ENCODE peak calls at places on chromosomes 6 and 20, in four cellular contexts. F is stomach, P is pancreas, J is AG04450. X is an unnamed sample.

GRCh38 chr6:113320653-113321052 is 536.5 kb upstream of the MARCKS start:
- DNase-seq in F (no peak), P (no peak), J (no peak), X (no peak)

GRCh38 chr20:46559685-46560440 is 9.4 kb upstream of the OCSTAMP start:
- DNase-seq in F (no peak), P (no peak), J (no peak), X (no peak)

GRCh38 chr6:158037771-158038170 is 56.1 kb downstream of the SYNJ2 start:
- DNase-seq in F (no peak), P (no peak), J (no peak), X (no peak)

GRCh38 chr6:15340775-15341174 is 94.9 kb downstream of the JARID2 start:
- DNase-seq in F (no peak), P (no peak), J (no peak), X (no peak)

GRCh38 chr6:166774770-166775169 is 147.7 kb upstream of the RPS6KA2 start:
- DNase-seq in F (no peak), P (no peak), J (no peak), X (no peak)

GRCh38 chr20:18224968-18225568 is 63.3 kb upstream of the ZNF133 start:
- DNase-seq in F (peak), P (peak), J (peak), X (peak)

GRCh38 chr6:73264446-73264845 is 1.4 kb upstream of the KHDC1 start:
- DNase-seq in F (no peak), P (no peak), J (no peak), X (no peak)

GRCh38 chr6:146305098-146305497 is 238.5 kb upstream of the RAB32 start:
- DNase-seq in F (no peak), P (no peak), J (no peak), X (no peak)

GRCh38 chr6:25179051-25179778 is 100.0 kb upstream of the CARMIL1 start:
- DNase-seq in F (no peak), P (no peak), J (no peak), X (no peak)

GRCh38 chr20:24911461-24911860 is 37.6 kb upstream of the CST7 start:
- DNase-seq in F (no peak), P (no peak), J (no peak), X (no peak)

GRCh38 chr20:834151-834747 is 734 bp downstream of the FAM110A start:
- DNase-seq in F (no peak), P (no peak), J (no peak), X (no peak)

GRCh38 chr6:38510205-38510604 is 129.5 kb downstream of the BTBD9 start:
- DNase-seq in F (no peak), P (no peak), J (no peak), X (no peak)

GRCh38 chr6:6148192-6148815 is 141.6 kb upstream of the NRN1 start:
- DNase-seq in F (no peak), P (no peak), J (no peak), X (no peak)

GRCh38 chr6:110170081-110170480 is 9.4 kb downstream of the WASF1 start:
- DNase-seq in F (no peak), P (no peak), J (no peak), X (no peak)

GRCh38 chr20:47348539-47349142 is 7.9 kb downstream of the ZMYND8 start:
- DNase-seq in F (no peak), P (no peak), J (no peak), X (no peak)

GRCh38 chr6:35522660-35523658 is 10.3 kb upstream of the TULP1 start:
- DNase-seq in F (peak), P (peak), J (no peak), X (peak)

GRCh38 chr6:3438190-3439167 is 18.4 kb downstream of the SLC22A23 start:
- DNase-seq in F (no peak), P (no peak), J (peak), X (no peak)

GRCh38 chr6:156804402-156804801 is 27.2 kb downstream of the ARID1B start:
- DNase-seq in F (no peak), P (no peak), J (no peak), X (no peak)

GRCh38 chr6:22929228-22929627 is 359.9 kb downstream of the HDGFL1 start:
- DNase-seq in F (no peak), P (no peak), J (no peak), X (no peak)

GRCh38 chr6:34644716-34645115 is 51.9 kb downstream of the ILRUN start:
- DNase-seq in F (no peak), P (no peak), J (no peak), X (no peak)

GRCh38 chr20:40651121-40651520 is 37.9 kb downstream of the MAFB start:
- DNase-seq in F (no peak), P (no peak), J (no peak), X (no peak)

GRCh38 chr20:658731-659291 is 5.8 kb upstream of the SRXN1 start:
- DNase-seq in F (no peak), P (no peak), J (no peak), X (no peak)

DNA sequence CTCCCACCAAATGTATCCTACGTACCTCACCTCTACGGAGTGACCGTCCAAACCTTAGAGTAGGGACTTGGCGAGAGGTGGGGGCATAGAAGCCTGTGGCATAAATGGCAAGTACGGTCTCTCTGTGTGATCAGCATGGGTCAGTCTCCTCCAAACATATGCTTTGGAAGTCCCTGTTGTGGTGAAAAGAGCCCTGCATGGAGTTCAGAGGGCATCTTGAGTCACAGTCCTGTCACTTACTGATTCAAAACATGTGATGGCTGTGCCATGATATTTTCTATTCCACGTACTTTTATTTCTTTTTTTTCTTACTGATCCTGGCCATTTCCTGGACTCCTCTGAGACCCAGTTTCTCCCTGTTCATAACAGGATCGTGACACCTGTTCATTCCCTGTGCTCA is 67.5 kb upstream of the CEP85L start:
- DNase-seq in F (no peak), P (no peak), J (no peak), X (no peak)
- H3K4me3 ChIP-seq in F (no peak), P (no peak), J (no peak), X (no peak)

GRCh38 chr20:50872562-50873288 is 58.5 kb downstream of the ADNP start:
- DNase-seq in F (no peak), P (no peak), J (no peak), X (no peak)
- H3K27ac ChIP-seq in F (no peak), P (no peak), J (no peak), X (no peak)

DNA sequence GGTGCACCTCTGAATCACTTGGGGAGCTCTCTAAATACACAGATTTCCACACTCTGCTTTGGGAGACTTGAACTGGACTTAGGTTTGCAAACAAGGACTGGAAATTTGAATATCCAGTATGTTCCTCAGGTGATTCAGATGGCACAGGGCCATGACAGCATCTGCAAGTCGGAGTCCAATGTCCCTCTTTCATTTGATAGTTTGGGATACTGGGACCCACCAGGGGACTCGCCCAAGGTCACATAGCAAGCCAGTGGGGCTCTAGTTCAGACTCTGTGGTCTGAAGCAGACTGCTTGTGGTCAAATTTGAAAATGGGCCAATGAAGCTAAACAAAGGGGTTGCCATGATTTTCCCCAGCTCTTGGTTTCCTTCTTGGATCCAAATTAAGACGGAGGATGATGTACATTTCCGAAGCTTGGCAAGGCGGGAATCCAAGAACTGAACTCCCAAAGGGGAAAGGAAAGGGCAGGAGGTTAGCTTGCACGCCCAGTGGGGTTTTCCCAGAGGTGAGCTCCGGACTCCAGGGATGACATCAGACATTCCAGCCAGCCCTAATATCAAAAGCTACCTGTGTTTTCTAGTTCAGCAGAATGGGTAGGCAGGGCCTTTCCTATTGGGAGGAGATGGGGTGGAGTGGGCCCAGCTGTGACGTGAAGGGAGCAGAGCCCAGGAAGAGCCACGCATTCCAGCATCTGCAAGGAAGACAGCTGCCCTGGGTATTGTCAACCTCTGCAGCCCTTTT is 3.4 kb upstream of the SYS1 start:
- DNase-seq in F (peak), P (peak), J (no peak), X (no peak)
- H3K4me3 ChIP-seq in F (no peak), P (no peak), J (no peak), X (no peak)

GRCh38 chr20:57260065-57260958 is 6.1 kb downstream of the BMP7 start:
- DNase-seq in F (no peak), P (no peak), J (no peak), X (no peak)
- H3K27ac ChIP-seq in F (no peak), P (no peak), J (no peak), X (no peak)

X was measured in thoracic aorta.